ENCODE peak calls at places on chromosomes 13 and 19, in six cellular contexts. J is posterior cingulate gyrus; Z is HEK293T; K is stimulated activated CD4-positive, alpha-beta T cell treated with anti-CD3 and anti-CD28 coated beads, TNF-alpha, amount 100 ng/mL, for 48 hours; L is left colon; M is H1. Q is an unnamed sample.

GRCh38 chr19:3366761-3367571 is 583 bp downstream of the NFIC start:
- DNase-seq in J (peak), L (no peak), Z (no peak), M (no peak), K (no peak), Q (no peak)

GRCh38 chr13:23680836-23681235 is 110.6 kb downstream of the TNFRSF19 start:
- DNase-seq in M (no peak), L (no peak), J (no peak), K (no peak), Z (no peak), Q (no peak)

GRCh38 chr13:110271313-110271712 is 35.6 kb downstream of the COL4A1 start:
- DNase-seq in Z (no peak), J (no peak), K (no peak), L (no peak), M (no peak), Q (no peak)

GRCh38 chr13:30622551-30622950 is 4.8 kb downstream of the USPL1 start:
- DNase-seq in J (no peak), K (no peak), M (no peak), L (no peak), Z (no peak), Q (no peak)

GRCh38 chr13:32537580-32538233 is 888 bp downstream of the N4BP2L2 start:
- DNase-seq in J (peak), M (no peak), K (peak), L (peak), Z (no peak), Q (no peak)

GRCh38 chr19:33616857-33617256 is 4.9 kb upstream of the CHST8 start:
- DNase-seq in M (no peak), L (no peak), Z (no peak), J (no peak), K (no peak), Q (no peak)

GRCh38 chr19:40862785-40863184 is 12.5 kb upstream of the CYP2A6 start:
- DNase-seq in K (no peak), M (no peak), L (no peak), J (no peak), Z (no peak), Q (peak)

GRCh38 chr13:41645313-41645712 is 188.0 kb downstream of the RGCC start:
- DNase-seq in J (no peak), M (no peak), L (no peak), Z (no peak), K (no peak), Q (peak)

GRCh38 chr13:37651891-37652290 is 53.3 kb upstream of the POSTN start:
- DNase-seq in Z (no peak), J (no peak), L (no peak), K (no peak), M (no peak), Q (no peak)

GRCh38 chr19:50203281-50204080 is at the start of gene MYH14:
- DNase-seq in K (peak), J (peak), M (peak), L (peak), Z (peak), Q (no peak)

GRCh38 chr19:42153606-42154405 is 21.6 kb upstream of the POU2F2 start:
- DNase-seq in L (no peak), J (no peak), K (no peak), Z (no peak), M (no peak), Q (no peak)

GRCh38 chr13:72530471-72530870 is 197.0 kb downstream of the MZT1 start:
- DNase-seq in J (no peak), Z (no peak), L (no peak), K (no peak), M (no peak), Q (peak)

GRCh38 chr19:30686252-30686762 is 314.1 kb downstream of the ZNF536 start:
- DNase-seq in J (no peak), M (no peak), K (no peak), L (no peak), Z (no peak), Q (no peak)

GRCh38 chr19:50514346-50515167 is 844 bp upstream of the ASPDH start:
- DNase-seq in M (no peak), K (no peak), J (peak), Z (no peak), L (no peak), Q (no peak)

GRCh38 chr19:51097166-51097736 is 11.0 kb downstream of the CTU1 start:
- DNase-seq in Z (peak), J (peak), L (peak), K (peak), M (no peak), Q (no peak)

GRCh38 chr13:32905864-32906180 is 110.4 kb upstream of the KL start:
- DNase-seq in K (no peak), L (no peak), Z (no peak), M (no peak), J (no peak), Q (no peak)

GRCh38 chr13:20911037-20911436 is 8.5 kb upstream of the XPO4 start:
- DNase-seq in M (no peak), L (no peak), J (no peak), K (no peak), Z (no peak), Q (no peak)

GRCh38 chr19:4577020-4577782 is 17.7 kb upstream of the SEMA6B start:
- DNase-seq in Z (peak), J (no peak), K (no peak), M (no peak), L (no peak), Q (no peak)

GRCh38 chr19:40740747-40741146 is 9.5 kb downstream of the ACTMAP start:
- DNase-seq in Z (no peak), K (no peak), J (peak), L (no peak), M (no peak), Q (no peak)

GRCh38 chr19:46482645-46483044 is 11.3 kb upstream of the PNMA8A start:
- DNase-seq in K (no peak), Z (no peak), M (no peak), L (no peak), J (no peak), Q (no peak)

GRCh38 chr13:44333950-44334675 is 39.5 kb upstream of the SERP2 start:
- DNase-seq in M (no peak), L (no peak), Z (no peak), J (no peak), K (no peak), Q (no peak)

GRCh38 chr19:4970558-4971423 is 1.9 kb downstream of the KDM4B start:
- DNase-seq in L (peak), Z (no peak), M (no peak), J (no peak), K (no peak), Q (no peak)

GRCh38 chr13:76992548-76993001 is 694 bp downstream of the CLN5 start:
- DNase-seq in M (no peak), Z (peak), J (peak), L (peak), K (no peak), Q (no peak)

GRCh38 chr13:44969858-44970484 is 19.3 kb downstream of the NUFIP1 start:
- DNase-seq in L (no peak), J (no peak), K (no peak), M (no peak), Z (peak), Q (no peak)

GRCh38 chr13:60986301-60986700 is 429.3 kb downstream of the PCDH20 start:
- DNase-seq in L (no peak), J (no peak), K (no peak), Z (no peak), M (no peak), Q (no peak)

GRCh38 chr13:78993792-78994191 is 334.8 kb upstream of the OBI1 start:
- DNase-seq in Z (no peak), L (no peak), M (no peak), J (no peak), K (no peak), Q (no peak)

GRCh38 chr19:38657633-38658222 is 10.3 kb downstream of the ACTN4 start:
- DNase-seq in M (no peak), K (no peak), J (no peak), Z (no peak), L (no peak), Q (peak)

GRCh38 chr13:92224052-92224821 is 825.8 kb downstream of the GPC5 start:
- DNase-seq in K (no peak), Z (no peak), M (no peak), L (no peak), J (no peak), Q (no peak)

GRCh38 chr19:13441810-13442512 is 64.3 kb downstream of the CACNA1A start:
- DNase-seq in Z (peak), K (no peak), L (no peak), M (no peak), J (peak), Q (no peak)

GRCh38 chr13:45167611-45168554 is 33.0 kb downstream of the KCTD4 start:
- DNase-seq in J (no peak), Z (no peak), L (peak), M (no peak), K (no peak), Q (no peak)

GRCh38 chr13:76223565-76223964 is 587.4 kb downstream of the LMO7 start:
- DNase-seq in K (no peak), L (no peak), Z (no peak), M (no peak), J (no peak), Q (no peak)

GRCh38 chr19:41304706-41305483 is 5.1 kb upstream of the CCDC97 start:
- DNase-seq in K (no peak), Z (no peak), J (no peak), M (no peak), L (no peak), Q (no peak)

GRCh38 chr19:13652810-13653590 is 111.3 kb upstream of the MRI1 start:
- DNase-seq in L (no peak), Z (no peak), K (no peak), J (no peak), M (no peak), Q (no peak)

GRCh38 chr19:2561221-2561620 is 85.3 kb downstream of the GADD45B start:
- DNase-seq in Z (no peak), M (no peak), L (no peak), K (no peak), J (no peak), Q (no peak)